ENCODE peak calls at places on chromosomes 12 and 14, in four cellular contexts. V, U, E and R are unnamed samples.

GRCh38 chr12:15583804-15584203 is 205.4 kb downstream of the EPS8 start:
- DNase-seq in V (no peak), U (no peak), E (no peak), R (no peak)

GRCh38 chr12:124722871-124723270 is 140.8 kb downstream of the SCARB1 start:
- DNase-seq in V (no peak), U (no peak), E (no peak), R (no peak)

GRCh38 chr12:104672501-104673265 is 215.9 kb downstream of the CHST11 start:
- DNase-seq in V (peak), U (no peak), E (peak), R (peak)

GRCh38 chr12:24134092-24134491 is 184.6 kb upstream of the SOX5 start:
- DNase-seq in V (no peak), U (no peak), E (no peak), R (no peak)

GRCh38 chr12:66071556-66071955 is 59.0 kb downstream of the LLPH start:
- DNase-seq in V (no peak), U (no peak), E (no peak), R (no peak)

GRCh38 chr12:125203145-125203765 is 138.0 kb downstream of the AACS start:
- DNase-seq in V (peak), U (no peak), E (no peak), R (peak)

GRCh38 chr12:85872497-85873091 is 1.5 kb upstream of the NTS start:
- DNase-seq in V (peak), U (no peak), E (peak), R (peak)

GRCh38 chr12:6425588-6426531 is 18.9 kb upstream of the CD27 start:
- DNase-seq in V (no peak), U (no peak), E (no peak), R (no peak)

GRCh38 chr14:22159049-22159448 is 430.0 kb downstream of the DAD1 start:
- DNase-seq in V (no peak), U (no peak), E (no peak), R (no peak)

GRCh38 chr14:49858383-49858782 is 5.8 kb upstream of the NEMF start:
- DNase-seq in V (no peak), U (no peak), E (no peak), R (no peak)

GRCh38 chr12:27554421-27555186 is 30.6 kb downstream of the PPFIBP1 start:
- DNase-seq in V (no peak), U (no peak), E (peak), R (peak)

GRCh38 chr14:74140374-74140850 is 55.7 kb downstream of the LIN52 start:
- DNase-seq in V (no peak), U (no peak), E (peak), R (peak)

GRCh38 chr14:52402812-52403526 is 88.9 kb downstream of the PTGER2 start:
- DNase-seq in V (no peak), U (no peak), E (peak), R (peak)

GRCh38 chr14:83217492-83217891 is 1683.8 kb upstream of the SEL1L start:
- DNase-seq in V (no peak), U (no peak), E (peak), R (peak)
- TF ChIP-seq CTCF in V (no peak), U (no peak), E (no peak), R (no peak)

GRCh38 chr12:45914090-45914489 is 76.3 kb downstream of the SCAF11 start:
- DNase-seq in V (no peak), U (no peak), E (peak), R (peak)

GRCh38 chr12:45913631-45914030 is 76.7 kb downstream of the SCAF11 start:
- DNase-seq in V (no peak), U (no peak), E (no peak), R (no peak)

GRCh38 chr12:45918818-45919217 is 71.6 kb downstream of the SCAF11 start:
- DNase-seq in V (no peak), U (no peak), E (no peak), R (peak)
- TF ChIP-seq CTCF in V (no peak), U (no peak), E (no peak), R (no peak)

DNA sequence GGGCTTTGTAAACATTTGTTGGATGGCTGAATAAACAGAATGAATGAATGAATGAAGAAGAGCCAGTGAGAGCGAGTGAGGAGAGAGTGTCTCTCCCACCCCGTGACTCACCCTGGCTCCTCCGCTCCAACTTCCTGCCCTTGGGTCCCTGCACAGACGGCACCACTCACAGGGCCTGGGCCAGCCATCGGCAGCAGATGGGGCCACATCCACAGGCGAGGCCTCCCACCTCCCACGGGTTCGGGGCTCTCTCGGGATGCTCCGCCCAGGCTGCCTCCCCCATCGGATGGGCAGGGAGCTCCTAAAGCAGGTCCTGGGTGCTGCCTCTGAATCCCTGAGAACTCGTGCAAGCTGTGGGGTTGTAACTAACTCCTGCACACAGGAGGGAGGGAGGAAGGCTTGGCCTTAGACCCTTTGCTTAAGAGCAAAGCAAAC is 41.3 kb downstream of the CCNK start:
- DNase-seq in V (peak), U (no peak), E (peak), R (peak)
- TF ChIP-seq CTCF in V (no peak), U (no peak), E (no peak), R (no peak)

DNA sequence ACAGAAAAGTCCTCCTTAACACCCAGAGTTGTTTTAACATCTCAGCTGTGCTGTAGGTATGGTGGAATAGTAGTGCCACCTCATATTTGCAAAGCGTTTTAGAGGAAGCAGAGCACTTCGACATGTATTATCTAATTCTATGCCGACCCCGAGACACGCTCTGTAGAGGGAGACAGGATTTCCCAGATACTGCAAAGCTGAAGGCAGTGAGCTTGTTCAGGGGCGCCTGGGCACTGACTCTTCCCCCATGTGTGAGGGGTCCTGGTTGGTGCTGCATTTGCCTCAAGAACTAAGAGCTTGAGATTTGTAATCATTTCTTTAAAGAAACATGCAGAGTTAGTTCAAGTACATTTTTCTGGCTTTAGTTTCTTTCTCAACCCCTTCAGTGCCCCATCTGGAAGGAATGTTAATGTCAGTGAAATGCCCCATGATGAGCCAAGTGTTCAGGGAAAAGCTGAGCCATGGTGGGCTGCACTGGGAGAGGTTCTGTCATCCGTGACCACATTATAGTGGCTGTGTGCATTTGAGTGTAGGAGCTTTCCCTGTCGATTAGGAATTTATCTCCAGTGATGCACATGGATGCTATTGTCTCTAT is 66.3 kb downstream of the MBIP start:
- DNase-seq in V (no peak), U (no peak), E (peak), R (peak)
- TF ChIP-seq CTCF in V (no peak), U (no peak), E (peak), R (no peak)

DNA sequence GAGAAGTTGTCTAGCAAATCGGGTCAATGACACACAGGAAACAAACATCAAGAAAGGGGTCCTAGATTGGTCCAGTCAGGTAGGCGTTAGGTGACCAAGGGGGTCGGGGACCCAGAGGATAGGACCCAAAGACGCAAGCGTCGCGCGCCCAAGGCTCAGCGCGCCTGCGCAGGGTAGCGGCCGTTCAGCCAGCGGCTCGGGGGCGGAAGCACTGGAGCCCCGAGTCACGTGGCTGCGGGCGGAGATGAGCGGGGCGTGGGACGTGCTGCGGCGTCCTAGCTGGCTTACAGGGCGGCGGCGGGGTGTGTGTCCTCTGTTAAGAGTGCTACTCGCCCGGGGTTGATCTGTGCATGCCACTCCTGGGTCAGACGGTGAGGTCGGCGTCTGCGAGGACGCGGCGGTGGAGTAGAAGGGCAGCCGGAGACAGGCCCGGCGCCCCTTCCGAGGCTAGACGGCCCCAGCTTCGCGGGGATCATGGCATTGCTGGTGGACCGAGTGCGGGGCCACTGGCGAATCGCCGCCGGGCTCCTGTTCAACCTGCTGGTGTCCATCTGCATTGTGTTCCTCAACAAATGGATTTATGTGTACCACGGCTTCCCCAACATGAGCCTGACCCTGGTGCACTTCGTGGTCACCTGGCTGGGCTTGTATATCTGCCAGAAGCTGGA is at the start of gene SLC35E3:
- DNase-seq in V (peak), U (peak), E (peak), R (peak)
- TF ChIP-seq CTCF in V (no peak), U (no peak), E (no peak), R (no peak)

GRCh38 chr14:41922014-41922413 is 315.3 kb downstream of the LRFN5 start:
- DNase-seq in V (no peak), U (no peak), E (no peak), R (no peak)

DNA sequence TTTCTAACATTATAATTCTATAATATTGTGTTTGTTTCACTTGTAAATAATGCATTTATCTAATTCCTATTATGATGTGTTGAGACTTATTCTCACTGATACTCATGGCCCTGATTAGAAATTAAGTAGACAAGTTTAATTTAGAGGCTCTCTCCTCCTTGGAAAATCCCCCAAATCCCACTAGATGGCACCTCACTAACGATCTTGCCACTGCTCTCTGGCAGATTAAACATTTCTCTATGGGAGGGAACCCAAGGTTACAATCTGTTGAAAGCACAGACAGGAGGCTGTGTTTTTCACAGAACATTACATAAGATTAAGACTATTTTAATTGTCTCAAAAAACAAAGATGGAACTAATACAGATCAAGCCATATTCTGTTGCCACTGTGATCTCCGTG is 318.7 kb downstream of the LRFN5 start:
- DNase-seq in V (no peak), U (no peak), E (peak), R (peak)
- TF ChIP-seq CTCF in V (peak), U (no peak), E (peak), R (peak)

GRCh38 chr12:44816446-44817017 is 59.6 kb downstream of the NELL2 start:
- DNase-seq in V (no peak), U (no peak), E (no peak), R (no peak)

GRCh38 chr12:44817687-44818086 is 58.4 kb downstream of the NELL2 start:
- DNase-seq in V (no peak), U (no peak), E (no peak), R (no peak)

GRCh38 chr12:44812062-44812461 is 64.1 kb downstream of the NELL2 start:
- DNase-seq in V (no peak), U (peak), E (no peak), R (no peak)
- TF ChIP-seq CTCF in V (no peak), U (peak), E (peak), R (no peak)

GRCh38 chr14:20143911-20144310 is 5.3 kb downstream of the OR4N5 start:
- DNase-seq in V (no peak), U (no peak), E (no peak), R (no peak)

GRCh38 chr14:20144820-20145219 is 6.2 kb downstream of the OR4N5 start:
- DNase-seq in V (no peak), U (no peak), E (no peak), R (no peak)
- TF ChIP-seq CTCF in V (no peak), U (no peak), E (no peak), R (no peak)